ENCODE peak calls at places on chromosome 18, in nine cellular contexts. S, Z, F, I, E, V, W, C and M are unnamed samples.

GRCh38 chr18:57397440-57397839 is 37.7 kb upstream of the ONECUT2 start:
- DNase-seq in V (no peak), I (no peak), E (no peak), F (no peak), Z (no peak), S (no peak), C (no peak), W (no peak), M (no peak)

GRCh38 chr18:28657836-28658410 is 481.0 kb upstream of the CDH2 start:
- DNase-seq in V (no peak), F (no peak), Z (no peak), S (no peak), E (no peak), C (no peak), I (no peak), W (no peak), M (no peak)

GRCh38 chr18:22879279-22879678 is 53.8 kb upstream of the RBBP8 start:
- DNase-seq in S (no peak), E (no peak), V (no peak), F (no peak), I (no peak), Z (no peak), C (no peak), W (no peak), M (no peak)

GRCh38 chr18:43482600-43482999 is 205.3 kb upstream of the SYT4 start:
- DNase-seq in W (no peak), Z (no peak), C (no peak), F (no peak), I (no peak), E (no peak), S (peak), V (no peak), M (no peak)

GRCh38 chr18:58996131-58996632 is 131.5 kb downstream of the ZNF532 start:
- DNase-seq in V (peak), I (no peak), Z (no peak), C (no peak), S (no peak), W (no peak), E (no peak), F (no peak), M (no peak)

GRCh38 chr18:57776767-57777166 is 26.3 kb downstream of the ATP8B1 start:
- DNase-seq in Z (no peak), W (no peak), C (no peak), E (no peak), V (no peak), I (no peak), F (no peak), S (no peak), M (no peak)

GRCh38 chr18:48023334-48024008 is 93.0 kb upstream of the SMAD2 start:
- DNase-seq in C (no peak), V (peak), W (no peak), F (no peak), E (no peak), S (peak), Z (no peak), I (peak), M (no peak)

GRCh38 chr18:62210138-62210537 is 23.1 kb downstream of the RELCH start:
- DNase-seq in F (no peak), I (no peak), Z (no peak), S (no peak), V (no peak), W (no peak), E (no peak), C (no peak), M (no peak)

GRCh38 chr18:23887035-23887434 is 127.5 kb upstream of the TTC39C start:
- DNase-seq in W (no peak), I (no peak), V (no peak), Z (no peak), C (no peak), E (no peak), F (no peak), S (no peak), M (no peak)

GRCh38 chr18:48325115-48325670 is 84.0 kb downstream of the ZBTB7C start:
- DNase-seq in C (no peak), W (no peak), V (no peak), F (no peak), S (no peak), Z (no peak), I (no peak), E (no peak), M (no peak)

GRCh38 chr18:3233004-3233403 is 13.2 kb upstream of the MYOM1 start:
- DNase-seq in S (no peak), F (no peak), C (no peak), Z (no peak), V (no peak), W (no peak), I (no peak), E (no peak), M (no peak)

GRCh38 chr18:23627325-23627724 is 35.4 kb downstream of the ANKRD29 start:
- DNase-seq in E (peak), Z (no peak), W (no peak), C (no peak), F (no peak), I (no peak), S (no peak), V (no peak), M (no peak)

GRCh38 chr18:21230436-21230835 is 11.6 kb upstream of the GREB1L start:
- DNase-seq in I (no peak), F (no peak), S (no peak), C (no peak), V (no peak), E (no peak), W (no peak), Z (no peak), M (no peak)

GRCh38 chr18:37426536-37427080 is 139.0 kb downstream of the CELF4 start:
- DNase-seq in I (no peak), Z (no peak), W (no peak), E (no peak), F (no peak), S (no peak), V (no peak), C (no peak), M (no peak)

GRCh38 chr18:48892146-48892855 is 58.5 kb downstream of the SMAD7 start:
- DNase-seq in S (no peak), W (no peak), I (no peak), C (no peak), F (no peak), V (peak), E (no peak), Z (no peak), M (no peak)

GRCh38 chr18:42048150-42048549 is 93.1 kb downstream of the PIK3C3 start:
- DNase-seq in S (no peak), C (no peak), E (peak), V (no peak), F (no peak), W (no peak), I (no peak), Z (no peak), M (no peak)

GRCh38 chr18:56861244-56861643 is 210.1 kb downstream of the WDR7 start:
- DNase-seq in C (no peak), S (no peak), E (no peak), F (no peak), V (no peak), I (no peak), Z (no peak), W (no peak), M (no peak)

GRCh38 chr18:23512641-23513040 is 9.3 kb downstream of the RMC1 start:
- DNase-seq in W (no peak), S (no peak), Z (no peak), E (no peak), F (no peak), V (no peak), I (no peak), C (no peak), M (no peak)

GRCh38 chr18:47404845-47405244 is 153.4 kb upstream of the SKOR2 start:
- DNase-seq in I (no peak), Z (no peak), E (no peak), C (no peak), W (no peak), S (no peak), F (no peak), V (no peak), M (no peak)

GRCh38 chr18:13800505-13801259 is 23.3 kb upstream of the MC5R start:
- DNase-seq in I (peak), F (peak), Z (no peak), E (peak), C (peak), V (peak), S (peak), W (peak), M (peak)

GRCh38 chr18:25176516-25177042 is 175.4 kb downstream of the ZNF521 start:
- DNase-seq in W (no peak), Z (no peak), S (peak), I (no peak), C (no peak), V (no peak), F (no peak), E (no peak), M (no peak)

GRCh38 chr18:29154196-29154757 is 977.3 kb upstream of the CDH2 start:
- DNase-seq in I (no peak), W (no peak), Z (no peak), C (no peak), E (no peak), S (no peak), V (no peak), F (no peak), M (no peak)

GRCh38 chr18:67599277-67599676 is 82.8 kb upstream of the DSEL start:
- DNase-seq in V (no peak), E (no peak), F (no peak), W (no peak), I (no peak), S (no peak), C (no peak), Z (no peak), M (no peak)

GRCh38 chr18:32771871-32772499 is 838 bp downstream of the KLHL14 start:
- DNase-seq in S (peak), E (no peak), I (peak), C (no peak), F (peak), Z (peak), V (peak), W (peak), M (peak)

GRCh38 chr18:10490401-10491289 is 35.2 kb upstream of the NAPG start:
- DNase-seq in I (peak), S (peak), E (no peak), F (peak), V (no peak), W (peak), Z (peak), C (no peak), M (peak)

GRCh38 chr18:77032121-77032758 is 100.3 kb downstream of the MBP start:
- DNase-seq in E (no peak), F (no peak), Z (no peak), S (no peak), W (no peak), C (no peak), V (no peak), I (no peak), M (no peak)

GRCh38 chr18:6120820-6121279 is 225.5 kb upstream of the TMEM200C start:
- DNase-seq in W (no peak), E (no peak), V (no peak), C (no peak), F (no peak), S (no peak), Z (no peak), I (no peak), M (no peak)

GRCh38 chr18:2529154-2529553 is 42.2 kb downstream of the METTL4 start:
- DNase-seq in F (no peak), C (no peak), W (no peak), S (peak), V (no peak), E (no peak), I (no peak), Z (no peak), M (no peak)

GRCh38 chr18:3481696-3482210 is 31.8 kb downstream of the TGIF1 start:
- DNase-seq in W (no peak), I (no peak), S (peak), C (no peak), Z (no peak), V (no peak), E (peak), F (peak), M (no peak)

GRCh38 chr18:61637319-61637718 is 255.5 kb downstream of the RNF152 start:
- DNase-seq in S (peak), W (no peak), F (no peak), E (no peak), V (no peak), C (no peak), I (peak), Z (no peak), M (no peak)

GRCh38 chr18:56196495-56197225 is 441.7 kb downstream of the TXNL1 start:
- DNase-seq in F (no peak), I (no peak), E (no peak), C (no peak), W (no peak), Z (no peak), S (no peak), V (no peak), M (no peak)

GRCh38 chr18:8854962-8855361 is 149.6 kb downstream of the MTCL1 start:
- DNase-seq in E (no peak), S (no peak), C (no peak), W (no peak), V (no peak), I (no peak), Z (no peak), F (no peak), M (no peak)

GRCh38 chr18:41955688-41956087 is 654 bp downstream of the PIK3C3 start:
- DNase-seq in V (no peak), I (no peak), F (no peak), W (no peak), Z (no peak), C (no peak), S (no peak), E (no peak), M (no peak)